ENCODE peak calls at places on chromosome 1, in six cellular contexts. H is progenitor cell of endocrine pancreas, M is endodermal cell, A is tibial artery, I is MM.1S, F is GM20000. C is an unnamed sample.

GRCh38 chr1:189538271-189538670 is 939.4 kb downstream of the BRINP3 start:
- DNase-seq in H (no peak), M (no peak), A (no peak), I (no peak), F (no peak), C (no peak)

GRCh38 chr1:111476761-111477309 is 3.1 kb downstream of the C1orf162 start:
- DNase-seq in H (no peak), M (no peak), A (no peak), I (peak; percentile 26), F (peak; percentile 48), C (peak; percentile 56)

GRCh38 chr1:226021406-226022200 is 22.5 kb upstream of the SDE2 start:
- DNase-seq in H (no peak), M (no peak), A (no peak), I (no peak), F (no peak), C (no peak)

GRCh38 chr1:9629445-9630201 is 21.9 kb upstream of the PIK3CD start:
- DNase-seq in H (no peak), M (no peak), A (peak; percentile 78), I (no peak), F (peak; percentile 79), C (peak; percentile 83)

GRCh38 chr1:90959352-90960206 is 62.3 kb downstream of the ZNF644 start:
- DNase-seq in H (no peak), M (no peak), A (no peak), I (no peak), F (no peak), C (no peak)

GRCh38 chr1:151175036-151175741 is 592 bp downstream of the TMOD4 start:
- DNase-seq in H (no peak), M (no peak), A (no peak), I (no peak), F (no peak), C (no peak)

GRCh38 chr1:64563958-64564565 is 94.1 kb downstream of the CACHD1 start:
- DNase-seq in H (no peak), M (no peak), A (no peak), I (no peak), F (no peak), C (no peak)

GRCh38 chr1:28329395-28330153 is 734 bp downstream of the MED18 start:
- DNase-seq in H (no peak), M (peak; percentile 83), A (peak; percentile 67), I (peak; percentile 35), F (no peak), C (no peak)

DNA sequence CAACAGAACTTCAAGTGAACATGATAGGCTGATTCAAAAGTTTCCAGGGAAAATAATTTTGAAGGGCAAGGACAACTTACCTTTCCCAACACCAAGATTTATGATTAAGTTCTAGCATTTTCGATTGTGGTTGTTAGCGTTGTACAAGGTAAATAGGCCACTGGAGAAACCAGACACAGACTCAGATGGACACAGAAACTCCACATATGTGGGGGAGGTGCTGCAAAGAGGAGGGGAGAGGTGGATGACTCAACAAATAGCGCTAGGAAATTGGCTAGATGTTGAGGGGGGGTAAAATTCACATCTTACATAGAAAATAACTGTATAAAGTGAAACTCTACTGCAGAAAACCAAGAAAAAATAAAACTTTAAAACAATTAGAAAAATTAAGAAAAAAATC is 564.4 kb downstream of the MATN1 start:
- DNase-seq in H (no peak), M (no peak), A (no peak), I (no peak), F (no peak), C (no peak)
- TF ChIP-seq CTCF in H (no peak), M (no peak), A (no peak), I (no peak), F (no peak), C (no peak)

DNA sequence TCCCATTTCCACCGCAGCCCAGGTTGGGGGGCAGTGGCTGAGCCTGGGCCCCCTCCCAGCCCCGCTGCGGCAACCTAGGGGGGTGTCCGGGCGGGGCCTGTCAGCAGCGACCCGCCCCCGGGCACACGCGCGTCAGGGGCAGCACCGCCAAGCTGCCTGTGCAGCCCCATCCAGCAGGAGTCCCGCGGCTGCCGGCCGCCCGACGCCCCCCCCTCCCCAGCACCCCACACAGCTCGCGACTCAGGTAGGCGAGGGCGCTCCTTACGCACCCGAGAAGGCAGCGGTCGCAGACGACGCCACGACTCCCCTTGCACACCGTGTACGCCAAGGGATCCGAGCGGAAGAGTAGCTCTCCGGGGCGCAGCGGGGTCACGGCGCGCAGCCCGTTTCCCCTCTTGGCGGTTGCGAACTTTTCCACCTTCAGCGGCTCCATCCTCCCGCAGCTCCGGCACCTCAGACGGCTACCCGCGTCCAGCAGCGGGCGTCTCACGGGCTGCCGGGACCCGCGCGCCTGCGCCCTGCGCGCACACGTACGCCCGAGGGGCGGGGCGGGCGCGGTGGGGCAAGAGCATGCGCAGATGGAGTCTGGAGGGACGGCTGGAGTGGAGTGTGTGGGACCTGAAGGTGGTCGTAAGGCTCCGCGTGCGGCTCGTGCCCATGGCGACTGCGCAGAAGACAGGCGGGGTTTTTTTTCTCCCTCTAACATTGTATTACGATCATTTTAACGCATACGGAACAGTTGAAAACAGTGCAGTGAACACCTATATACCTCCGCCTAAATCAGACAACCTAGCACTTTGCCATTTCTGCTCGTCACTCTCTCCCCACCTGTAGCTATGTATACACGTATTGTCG is at the start of gene SMYD3:
- DNase-seq in H (peak; percentile 76), M (peak; percentile 95), A (no peak), I (peak; percentile 91), F (peak; percentile 93), C (peak; percentile 94)
- TF ChIP-seq CTCF in H (peak; percentile 20), M (no peak), A (peak; percentile 4), I (peak; percentile 21), F (no peak), C (peak; percentile 35)

GRCh38 chr1:54848134-54848948 is 38.7 kb downstream of the DHCR24 start:
- DNase-seq in H (no peak), M (peak; percentile 62), A (peak; percentile 23), I (no peak), F (no peak), C (no peak)
- TF ChIP-seq CTCF in H (no peak), M (peak; percentile 52), A (no peak), I (no peak), F (no peak), C (no peak)

GRCh38 chr1:206469933-206470691 is at the start of gene IKBKE:
- DNase-seq in H (no peak), M (peak; percentile 88), A (peak; percentile 78), I (peak; percentile 91), F (peak; percentile 77), C (peak; percentile 85)
- TF ChIP-seq CTCF in H (peak; percentile 25), M (peak; percentile 61), A (peak; percentile 22), I (peak; percentile 40), F (no peak), C (no peak)

C was measured in GM13976.